ENCODE peak calls at places on chromosome 7, in four cellular contexts. One of them, this sample, is unnamed.
A peak's percentile ranks its signal among the peaks of the same experiment; 100 is the strongest.

GRCh38 chr7:82444220-82445049 is 858 bp upstream of the CACNA2D1 start:
- DNase-seq in OCI-LY7: no peak
- DNase-seq in breast epithelium: no peak
- DNase-seq in testis: peak; percentile 44
- DNase-seq in this sample: no peak

GRCh38 chr7:30596721-30597120 is 2.0 kb downstream of the GARS1 start:
- DNase-seq in OCI-LY7: no peak
- DNase-seq in testis: no peak
- DNase-seq in breast epithelium: no peak
- DNase-seq in this sample: no peak

GRCh38 chr7:12456506-12456905 is 52.8 kb upstream of the VWDE start:
- DNase-seq in breast epithelium: no peak
- DNase-seq in OCI-LY7: no peak
- DNase-seq in testis: no peak
- DNase-seq in this sample: no peak

GRCh38 chr7:90347759-90348158 is 1.2 kb downstream of the GTPBP10 start:
- DNase-seq in breast epithelium: no peak
- DNase-seq in testis: no peak
- DNase-seq in OCI-LY7: peak; percentile 25
- DNase-seq in this sample: no peak

GRCh38 chr7:5528071-5528814 is 104.6 kb upstream of the TNRC18 start:
- DNase-seq in breast epithelium: no peak
- DNase-seq in OCI-LY7: peak; percentile 13
- DNase-seq in testis: no peak
- DNase-seq in this sample: no peak

GRCh38 chr7:37494940-37495339 is 46.3 kb upstream of the ELMO1 start:
- DNase-seq in OCI-LY7: no peak
- DNase-seq in testis: no peak
- DNase-seq in breast epithelium: no peak
- DNase-seq in this sample: peak; percentile 34

GRCh38 chr7:33722383-33723096 is 182.8 kb upstream of the BMPER start:
- DNase-seq in testis: peak; percentile 52
- DNase-seq in breast epithelium: no peak
- DNase-seq in OCI-LY7: no peak
- DNase-seq in this sample: no peak

GRCh38 chr7:74311305-74311744 is 22.1 kb downstream of the CLIP2 start:
- DNase-seq in OCI-LY7: no peak
- DNase-seq in breast epithelium: no peak
- DNase-seq in testis: no peak
- DNase-seq in this sample: no peak

GRCh38 chr7:17242504-17242903 is 55.9 kb upstream of the AHR start:
- DNase-seq in OCI-LY7: no peak
- DNase-seq in testis: no peak
- DNase-seq in breast epithelium: no peak
- DNase-seq in this sample: no peak

GRCh38 chr7:80699030-80699638 is 60.7 kb downstream of the CD36 start:
- DNase-seq in breast epithelium: no peak
- DNase-seq in testis: no peak
- DNase-seq in OCI-LY7: peak; percentile 41
- DNase-seq in this sample: peak; percentile 7

GRCh38 chr7:16484453-16485158 is 19.1 kb upstream of the SOSTDC1 start:
- DNase-seq in testis: no peak
- DNase-seq in breast epithelium: no peak
- DNase-seq in OCI-LY7: no peak
- DNase-seq in this sample: no peak

GRCh38 chr7:82723411-82723810 is 279.8 kb upstream of the CACNA2D1 start:
- DNase-seq in OCI-LY7: no peak
- DNase-seq in testis: no peak
- DNase-seq in breast epithelium: no peak
- DNase-seq in this sample: no peak

GRCh38 chr7:2269468-2270460 is 27.7 kb downstream of the NUDT1 start:
- DNase-seq in OCI-LY7: no peak
- DNase-seq in breast epithelium: no peak
- DNase-seq in testis: no peak
- DNase-seq in this sample: no peak

GRCh38 chr7:45296748-45297147 is 139.2 kb downstream of the RAMP3 start:
- DNase-seq in breast epithelium: no peak
- DNase-seq in testis: no peak
- DNase-seq in OCI-LY7: no peak
- DNase-seq in this sample: no peak

GRCh38 chr7:3895341-3895740 is 594.3 kb downstream of the SDK1 start:
- DNase-seq in testis: no peak
- DNase-seq in OCI-LY7: no peak
- DNase-seq in breast epithelium: no peak
- DNase-seq in this sample: no peak

GRCh38 chr7:157235357-157236018 is 96.8 kb downstream of the UBE3C start:
- DNase-seq in testis: no peak
- DNase-seq in OCI-LY7: no peak
- DNase-seq in breast epithelium: no peak
- DNase-seq in this sample: no peak

GRCh38 chr7:155820788-155821187 is 8.5 kb upstream of the SHH start:
- DNase-seq in breast epithelium: no peak
- DNase-seq in testis: no peak
- DNase-seq in OCI-LY7: no peak
- DNase-seq in this sample: no peak

GRCh38 chr7:85471312-85471711 is 284.5 kb upstream of the SEMA3D start:
- DNase-seq in testis: no peak
- DNase-seq in breast epithelium: no peak
- DNase-seq in OCI-LY7: no peak
- DNase-seq in this sample: no peak

GRCh38 chr7:135855836-135856235 is 107.2 kb upstream of the FAM180A start:
- DNase-seq in breast epithelium: no peak
- DNase-seq in OCI-LY7: peak; percentile 41
- DNase-seq in testis: no peak
- DNase-seq in this sample: no peak

GRCh38 chr7:101185258-101185839 is 5.3 kb upstream of the NAT16 start:
- DNase-seq in breast epithelium: no peak
- DNase-seq in OCI-LY7: no peak
- DNase-seq in testis: no peak
- DNase-seq in this sample: no peak

GRCh38 chr7:151429555-151430331 is 10.2 kb downstream of the CRYGN start:
- DNase-seq in OCI-LY7: peak; percentile 43
- DNase-seq in breast epithelium: no peak
- DNase-seq in testis: no peak
- DNase-seq in this sample: no peak

GRCh38 chr7:135341049-135341448 is 107.4 kb downstream of the STRA8 start:
- DNase-seq in breast epithelium: no peak
- DNase-seq in OCI-LY7: no peak
- DNase-seq in testis: no peak
- DNase-seq in this sample: no peak

GRCh38 chr7:40675741-40676140 is 540.9 kb downstream of the SUGCT start:
- DNase-seq in breast epithelium: no peak
- DNase-seq in OCI-LY7: no peak
- DNase-seq in testis: no peak
- DNase-seq in this sample: no peak

GRCh38 chr7:45176091-45176490 is 18.5 kb downstream of the RAMP3 start:
- DNase-seq in breast epithelium: peak; percentile 22
- DNase-seq in testis: no peak
- DNase-seq in OCI-LY7: no peak
- DNase-seq in this sample: no peak

GRCh38 chr7:67553378-67553777 is 556.7 kb downstream of the TYW1 start:
- DNase-seq in testis: no peak
- DNase-seq in breast epithelium: no peak
- DNase-seq in OCI-LY7: no peak
- DNase-seq in this sample: no peak

GRCh38 chr7:17109017-17109416 is 189.4 kb upstream of the AHR start:
- DNase-seq in testis: no peak
- DNase-seq in OCI-LY7: no peak
- DNase-seq in breast epithelium: no peak
- DNase-seq in this sample: no peak

GRCh38 chr7:108525327-108525984 is 479 bp downstream of the PNPLA8 start:
- DNase-seq in OCI-LY7: peak; percentile 19
- DNase-seq in testis: peak; percentile 85
- DNase-seq in breast epithelium: no peak
- DNase-seq in this sample: peak; percentile 64

GRCh38 chr7:132655071-132655761 is 78.9 kb upstream of the PLXNA4 start:
- DNase-seq in breast epithelium: no peak
- DNase-seq in OCI-LY7: no peak
- DNase-seq in testis: peak; percentile 56
- DNase-seq in this sample: peak; percentile 20

GRCh38 chr7:132653364-132653930 is 77.2 kb upstream of the PLXNA4 start:
- DNase-seq in breast epithelium: no peak
- DNase-seq in testis: no peak
- DNase-seq in OCI-LY7: peak; percentile 73
- DNase-seq in this sample: peak; percentile 27

GRCh38 chr7:132652507-132652906 is 76.2 kb upstream of the PLXNA4 start:
- DNase-seq in OCI-LY7: no peak
- DNase-seq in breast epithelium: no peak
- DNase-seq in testis: no peak
- DNase-seq in this sample: no peak

GRCh38 chr7:132656846-132657776 is 80.8 kb upstream of the PLXNA4 start:
- DNase-seq in breast epithelium: no peak
- DNase-seq in OCI-LY7: peak; percentile 11
- DNase-seq in testis: no peak
- DNase-seq in this sample: no peak

GRCh38 chr7:132654150-132654549 is 77.9 kb upstream of the PLXNA4 start:
- DNase-seq in OCI-LY7: peak; percentile 62
- DNase-seq in testis: no peak
- DNase-seq in breast epithelium: no peak
- DNase-seq in this sample: peak; percentile 56
- TF ChIP-seq CTCF in OCI-LY7: peak; percentile 67
- TF ChIP-seq CTCF in testis: peak; percentile 28
- TF ChIP-seq CTCF in breast epithelium: no peak
- TF ChIP-seq CTCF in this sample: no peak

GRCh38 chr7:95684505-95684904 is 87.8 kb upstream of the DYNC1I1 start:
- DNase-seq in breast epithelium: no peak
- DNase-seq in testis: no peak
- DNase-seq in OCI-LY7: no peak
- DNase-seq in this sample: no peak

GRCh38 chr7:95690367-95690947 is 81.9 kb upstream of the DYNC1I1 start:
- DNase-seq in breast epithelium: no peak
- DNase-seq in OCI-LY7: peak; percentile 43
- DNase-seq in testis: no peak
- DNase-seq in this sample: peak; percentile 10

GRCh38 chr7:95686109-95686508 is 86.2 kb upstream of the DYNC1I1 start:
- DNase-seq in testis: peak; percentile 71
- DNase-seq in breast epithelium: no peak
- DNase-seq in OCI-LY7: peak; percentile 12
- DNase-seq in this sample: peak; percentile 13

GRCh38 chr7:95688931-95689453 is 83.4 kb upstream of the DYNC1I1 start:
- DNase-seq in breast epithelium: no peak
- DNase-seq in testis: no peak
- DNase-seq in OCI-LY7: no peak
- DNase-seq in this sample: no peak

DNA sequence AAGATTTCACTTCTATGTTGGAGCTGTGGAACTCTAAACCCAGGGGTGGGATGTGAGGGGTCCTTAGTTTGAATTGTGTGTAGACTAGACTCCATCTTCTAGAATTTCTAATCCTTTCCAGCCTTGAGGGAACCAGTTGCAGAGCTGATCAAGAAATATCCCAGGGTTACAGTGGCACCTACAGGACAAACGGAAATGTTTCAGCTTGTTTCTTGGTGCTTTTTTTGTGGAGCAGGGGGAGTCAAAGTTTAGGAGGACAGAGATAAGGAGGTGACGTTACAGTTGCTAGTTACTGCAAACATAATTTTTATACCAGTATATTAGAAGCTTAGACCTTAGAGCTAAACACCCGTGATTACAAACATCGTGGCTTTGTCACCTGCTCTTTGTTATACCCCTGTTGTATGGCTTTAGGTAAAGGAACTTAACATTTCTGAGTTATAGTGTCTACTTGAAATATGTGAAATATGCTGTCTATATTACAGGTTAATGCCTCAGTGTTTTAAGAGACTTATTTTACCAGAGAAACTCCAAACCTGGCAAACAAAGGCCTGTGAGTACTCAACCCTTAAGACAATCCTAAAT is 84.5 kb upstream of the DYNC1I1 start:
- DNase-seq in testis: peak; percentile 36
- DNase-seq in breast epithelium: no peak
- DNase-seq in OCI-LY7: peak; percentile 8
- DNase-seq in this sample: no peak
- TF ChIP-seq CTCF in testis: peak; percentile 73
- TF ChIP-seq CTCF in breast epithelium: no peak
- TF ChIP-seq CTCF in OCI-LY7: peak; percentile 63
- TF ChIP-seq CTCF in this sample: no peak

GRCh38 chr7:22295402-22296264 is 61.3 kb downstream of the RAPGEF5 start:
- DNase-seq in testis: no peak
- DNase-seq in OCI-LY7: no peak
- DNase-seq in breast epithelium: no peak
- DNase-seq in this sample: no peak

GRCh38 chr7:22296265-22296566 is 60.7 kb downstream of the RAPGEF5 start:
- DNase-seq in OCI-LY7: no peak
- DNase-seq in testis: no peak
- DNase-seq in breast epithelium: no peak
- DNase-seq in this sample: no peak

GRCh38 chr7:22292519-22292918 is 64.4 kb downstream of the RAPGEF5 start:
- DNase-seq in breast epithelium: no peak
- DNase-seq in OCI-LY7: no peak
- DNase-seq in testis: no peak
- DNase-seq in this sample: no peak

GRCh38 chr7:22300839-22301238 is 56.1 kb downstream of the RAPGEF5 start:
- DNase-seq in testis: no peak
- DNase-seq in OCI-LY7: no peak
- DNase-seq in breast epithelium: no peak
- DNase-seq in this sample: no peak

GRCh38 chr7:22296916-22297315 is 60.0 kb downstream of the RAPGEF5 start:
- DNase-seq in breast epithelium: no peak
- DNase-seq in OCI-LY7: no peak
- DNase-seq in testis: no peak
- DNase-seq in this sample: no peak
- TF ChIP-seq CTCF in breast epithelium: no peak
- TF ChIP-seq CTCF in OCI-LY7: peak; percentile 61
- TF ChIP-seq CTCF in testis: no peak
- TF ChIP-seq CTCF in this sample: peak; percentile 1

GRCh38 chr7:142999793-143000192 is 27.1 kb downstream of the OR9A2 start:
- DNase-seq in testis: no peak
- DNase-seq in breast epithelium: no peak
- DNase-seq in OCI-LY7: no peak
- DNase-seq in this sample: no peak

GRCh38 chr7:143002856-143003255 is 24.1 kb downstream of the OR9A2 start:
- DNase-seq in OCI-LY7: no peak
- DNase-seq in testis: peak; percentile 18
- DNase-seq in breast epithelium: peak; percentile 69
- DNase-seq in this sample: no peak

GRCh38 chr7:143003393-143004051 is 23.4 kb downstream of the OR9A2 start:
- DNase-seq in OCI-LY7: peak; percentile 59
- DNase-seq in breast epithelium: no peak
- DNase-seq in testis: peak; percentile 40
- DNase-seq in this sample: peak; percentile 65

GRCh38 chr7:143000648-143001047 is 26.3 kb downstream of the OR9A2 start:
- DNase-seq in testis: no peak
- DNase-seq in breast epithelium: no peak
- DNase-seq in OCI-LY7: no peak
- DNase-seq in this sample: no peak

DNA sequence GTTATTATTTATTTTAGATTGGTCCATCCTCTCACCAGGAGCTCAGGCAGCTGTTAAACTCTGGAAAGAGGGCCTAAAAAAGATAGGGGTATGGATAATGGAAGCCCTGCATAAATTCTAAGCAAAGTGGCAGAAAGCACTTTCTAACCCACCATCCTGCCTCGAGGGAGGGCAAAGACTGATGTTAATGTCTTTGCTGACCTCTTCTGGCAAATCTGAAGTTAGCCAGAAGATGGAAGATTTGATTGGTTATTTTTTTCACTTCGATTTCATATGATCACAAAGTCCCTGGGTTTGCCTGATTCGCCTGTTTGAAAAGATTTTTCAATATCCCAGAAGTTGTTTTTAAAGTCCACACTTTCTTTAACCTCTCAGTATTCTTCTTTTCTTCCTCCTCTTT is 24.8 kb downstream of the OR9A2 start:
- DNase-seq in OCI-LY7: peak; percentile 29
- DNase-seq in testis: no peak
- DNase-seq in breast epithelium: no peak
- DNase-seq in this sample: no peak
- TF ChIP-seq CTCF in OCI-LY7: peak; percentile 73
- TF ChIP-seq CTCF in testis: no peak
- TF ChIP-seq CTCF in breast epithelium: no peak
- TF ChIP-seq CTCF in this sample: no peak